ENCODE peak calls at places on chromosomes 4 and X, in seven cellular contexts. X is brain microvascular endothelial cell, F is suprapubic skin, K is heart left ventricle, J is kidney epithelial cell, U is breast epithelium, Y is endodermal cell. E is an unnamed sample.

GRCh38 chr4:10437735-10438134 is 19.5 kb downstream of the ZNF518B start:
- DNase-seq in U (no peak), Y (no peak), J (no peak), X (no peak), K (no peak), F (no peak), E (no peak)

GRCh38 chr4:90184560-90184959 is 57.4 kb downstream of the CCSER1 start:
- DNase-seq in X (no peak), J (no peak), K (no peak), F (no peak), U (no peak), Y (peak; percentile 85), E (no peak)

GRCh38 chrX:154727418-154728323 is 23.2 kb downstream of the GAB3 start:
- DNase-seq in F (peak; percentile 73), U (peak; percentile 78), J (no peak), X (peak; percentile 73), K (peak; percentile 66), Y (no peak), E (no peak)

GRCh38 chr4:183823394-183823793 is 81.7 kb upstream of the STOX2 start:
- DNase-seq in K (peak; percentile 61), Y (no peak), X (peak; percentile 49), J (peak; percentile 93), F (no peak), U (no peak), E (no peak)

GRCh38 chr4:30929649-30930048 is 209.5 kb downstream of the PCDH7 start:
- DNase-seq in J (no peak), F (no peak), Y (no peak), X (no peak), U (no peak), K (no peak), E (no peak)

GRCh38 chr4:6162885-6163284 is 37.5 kb downstream of the JAKMIP1 start:
- DNase-seq in F (no peak), Y (no peak), X (no peak), J (no peak), U (no peak), K (no peak), E (no peak)

GRCh38 chr4:125313497-125313896 is 1.3 kb upstream of the FAT4 start:
- DNase-seq in F (no peak), J (peak; percentile 51), U (no peak), X (peak; percentile 90), K (no peak), Y (peak; percentile 76), E (peak; percentile 25)

GRCh38 chr4:4521767-4522166 is 20.1 kb downstream of the STX18 start:
- DNase-seq in J (no peak), U (no peak), F (no peak), Y (no peak), K (no peak), X (no peak), E (no peak)

GRCh38 chrX:118346258-118347094 is 570 bp downstream of the WDR44 start:
- DNase-seq in Y (peak; percentile 76), K (peak; percentile 61), X (peak; percentile 9), U (peak; percentile 27), J (no peak), F (peak; percentile 76), E (peak; percentile 68)

GRCh38 chr4:15345134-15345533 is 82.7 kb upstream of the C1QTNF7 start:
- DNase-seq in J (no peak), K (no peak), F (no peak), Y (peak; percentile 55), U (no peak), X (no peak), E (no peak)

GRCh38 chr4:129218355-129218754 is 122.4 kb downstream of the C4orf33 start:
- DNase-seq in X (peak; percentile 59), J (peak; percentile 23), Y (no peak), K (peak; percentile 22), U (no peak), F (no peak), E (no peak)

GRCh38 chr4:1208970-1209704 is 36.8 kb upstream of the SPON2 start:
- DNase-seq in K (peak; percentile 47), Y (no peak), X (no peak), J (no peak), F (peak; percentile 65), U (no peak), E (no peak)
- H3K4me3 ChIP-seq in K (peak overlapping the region; percentile 12), Y (no peak overlapping the region), X (no peak overlapping the region), J (no peak overlapping the region), F (no peak overlapping the region), U (peak overlapping the region; percentile 40), E (no peak overlapping the region)

GRCh38 chrX:132022115-132022862 is 813 bp upstream of the STK26 start:
- DNase-seq in X (no peak), U (no peak), K (no peak), J (no peak), F (peak; percentile 61), Y (no peak), E (peak; percentile 13)
- TF ChIP-seq CTCF in X (peak; percentile 52), U (peak; percentile 16), K (peak; percentile 8), J (peak; percentile 23), F (no peak), Y (peak; percentile 65), E (peak; percentile 47)

DNA sequence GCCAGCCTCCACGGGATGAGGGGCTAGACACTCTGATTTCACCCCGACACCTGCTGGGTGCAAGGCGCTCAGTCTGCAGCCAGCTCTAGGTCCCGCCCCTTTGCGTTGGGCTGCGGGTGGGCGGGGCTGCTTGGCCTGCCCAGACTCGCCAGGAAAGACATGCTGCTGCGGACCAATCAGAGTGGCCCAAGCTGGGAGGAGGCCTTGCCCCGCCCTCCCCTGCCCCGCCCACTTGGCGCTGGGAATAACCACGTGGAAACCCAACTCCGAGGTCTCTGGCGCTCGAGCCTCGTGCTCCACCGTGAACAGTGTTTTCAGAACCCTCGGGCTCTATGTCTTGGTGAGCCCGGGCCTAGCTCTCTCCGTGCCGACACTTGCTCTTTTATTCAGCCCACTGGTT is 5.3 kb upstream of the VMA21 start:
- DNase-seq in F (no peak), U (no peak), Y (peak; percentile 60), X (no peak), J (no peak), K (no peak), E (no peak)
- H3K27me3 ChIP-seq in F (no peaks in the 10 kb centered on the region), U (no peaks in the 10 kb centered on the region), Y (no peaks in the 10 kb centered on the region), X (no peaks in the 10 kb centered on the region), J (no peaks in the 10 kb centered on the region), K (no peaks in the 10 kb centered on the region), E (no peaks in the 10 kb centered on the region)

DNA sequence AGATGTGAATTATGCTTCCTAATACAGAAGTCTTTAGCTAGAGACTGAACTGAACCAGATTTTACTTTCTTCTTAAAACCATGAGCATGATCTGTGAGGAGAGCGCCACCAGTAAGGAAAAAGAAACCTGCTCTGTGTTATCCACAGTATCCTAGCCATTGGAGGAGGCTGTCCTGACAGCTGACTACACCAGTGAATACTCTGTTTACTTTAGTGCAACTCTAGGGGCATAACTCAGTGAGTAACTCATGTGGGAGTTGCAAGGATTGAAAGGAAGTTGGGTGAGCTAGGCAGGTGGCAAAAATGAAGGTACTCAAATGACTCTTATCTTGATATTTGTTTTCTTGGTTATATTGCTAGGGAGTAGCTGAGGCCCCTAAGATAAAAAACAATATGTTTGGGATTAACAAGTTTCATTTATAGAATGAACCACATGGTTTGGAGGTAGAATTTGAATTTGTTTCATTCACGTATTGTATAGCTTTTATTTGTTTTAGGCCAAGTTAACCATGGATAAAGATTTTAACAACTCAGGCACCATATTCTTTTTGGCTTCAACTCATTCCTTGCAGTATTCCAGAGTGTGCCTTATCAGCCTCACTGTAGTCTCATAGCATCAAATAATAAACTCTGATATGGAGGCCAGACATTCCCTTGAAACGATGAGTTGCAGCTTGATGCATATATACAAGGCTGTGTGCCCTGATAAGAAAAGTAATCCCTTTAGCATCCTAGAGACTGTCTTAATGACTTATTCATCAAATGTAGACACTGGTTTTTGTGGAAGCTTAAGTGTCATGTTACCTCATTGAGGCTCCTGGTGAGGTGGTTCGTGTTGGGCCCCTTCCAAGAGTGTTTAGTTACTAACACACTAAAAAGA is 2.5 kb downstream of the BMP3 start:
- DNase-seq in F (no peak), K (no peak), Y (no peak), J (no peak), X (no peak), U (no peak), E (no peak)
- H3K4me3 ChIP-seq in F (no peak overlapping the region), K (no peak overlapping the region), Y (no peak overlapping the region), J (no peak overlapping the region), X (no peak overlapping the region), U (no peak overlapping the region), E (no peak overlapping the region)